ENCODE peak calls at places on chromosomes 4 and X, in seven cellular contexts. G, J, B, U, K, H and R are unnamed samples.
A peak's percentile ranks its signal among the peaks of the same experiment; 100 is the strongest.

GRCh38 chrX:38233891-38234807 is 13.5 kb upstream of the SRPX start:
- DNase-seq in B (no peak), H (no peak), K (no peak), U (no peak), G (peak; percentile 55), J (no peak), R (peak; percentile 70)

GRCh38 chr4:101418055-101418454 is 70.7 kb upstream of the PPP3CA start:
- DNase-seq in J (peak; percentile 75), H (no peak), U (peak; percentile 78), G (no peak), B (no peak), K (no peak), R (peak; percentile 18)

GRCh38 chrX:10811093-10811492 is 190.7 kb upstream of the MID1 start:
- DNase-seq in B (no peak), K (no peak), J (no peak), H (no peak), G (no peak), U (no peak), R (no peak)

GRCh38 chr4:4407299-4408131 is 20.6 kb downstream of the NSG1 start:
- DNase-seq in G (no peak), U (no peak), H (no peak), J (no peak), B (no peak), K (no peak), R (no peak)

GRCh38 chrX:18026171-18026570 is 165.1 kb upstream of the RAI2 start:
- DNase-seq in G (peak; percentile 12), B (no peak), H (no peak), J (no peak), K (no peak), U (peak; percentile 0), R (no peak)

GRCh38 chrX:35711281-35711680 is 86.9 kb upstream of the MAGEB16 start:
- DNase-seq in H (no peak), K (no peak), U (no peak), G (no peak), B (no peak), J (no peak), R (peak; percentile 75)

GRCh38 chrX:2788980-2789379 is 37.1 kb downstream of the XG start:
- DNase-seq in B (no peak), K (no peak), H (no peak), G (no peak), J (no peak), U (no peak), R (no peak)

GRCh38 chrX:29617725-29618124 is 597.6 kb upstream of the MAGEB2 start:
- DNase-seq in H (no peak), B (no peak), J (no peak), G (no peak), U (peak; percentile 4), K (no peak), R (no peak)

GRCh38 chrX:56031409-56031808 is 200.7 kb upstream of the KLF8 start:
- DNase-seq in J (no peak), G (no peak), U (no peak), K (no peak), H (no peak), B (no peak), R (no peak)

GRCh38 chrX:39811391-39811790 is 286.4 kb downstream of the BCOR start:
- DNase-seq in B (no peak), H (no peak), J (no peak), G (no peak), K (no peak), U (no peak), R (no peak)

GRCh38 chr4:96317924-96318323 is 478.0 kb downstream of the PDHA2 start:
- DNase-seq in H (no peak), U (no peak), G (no peak), J (no peak), K (no peak), B (no peak), R (no peak)

GRCh38 chr4:143432258-143432591 is 81.3 kb upstream of the SMARCA5 start:
- DNase-seq in U (no peak), J (no peak), B (no peak), G (no peak), K (no peak), H (no peak), R (no peak)

GRCh38 chr4:158523990-158524545 is 2.4 kb downstream of the RXFP1 start:
- DNase-seq in B (no peak), G (no peak), H (no peak), J (no peak), U (no peak), K (no peak), R (no peak)

GRCh38 chr4:108774809-108775530 is 12.1 kb upstream of the ETNPPL start:
- DNase-seq in H (no peak), U (no peak), K (no peak), J (no peak), G (no peak), B (peak; percentile 58), R (no peak)